ENCODE peak calls at places on chromosomes 6 and 20, in six cellular contexts. U, D, V, W, C and Z are unnamed samples.

GRCh38 chr20:63161176-63161651 is 54.7 kb downstream of the YTHDF1 start:
- DNase-seq in U (no peak), D (no peak), V (no peak), W (no peak), C (no peak), Z (no peak)

GRCh38 chr6:159461266-159461665 is 231.8 kb downstream of the SOD2 start:
- DNase-seq in U (no peak), D (no peak), V (no peak), W (no peak), C (peak; percentile 3), Z (no peak)

GRCh38 chr20:16801919-16802651 is 53.9 kb downstream of the OTOR start:
- DNase-seq in U (no peak), D (no peak), V (peak; percentile 49), W (peak; percentile 58), C (peak; percentile 53), Z (peak; percentile 16)

GRCh38 chr20:23092409-23092756 is 6.3 kb upstream of the CD93 start:
- DNase-seq in U (no peak), D (no peak), V (no peak), W (no peak), C (no peak), Z (no peak)

GRCh38 chr6:55918639-55919038 is 43.2 kb upstream of the BMP5 start:
- DNase-seq in U (peak; percentile 55), D (no peak), V (peak; percentile 52), W (no peak), C (peak; percentile 48), Z (no peak)

GRCh38 chr6:36127462-36128016 is 2.8 kb upstream of the MAPK13 start:
- DNase-seq in U (peak; percentile 75), D (no peak), V (peak; percentile 73), W (peak; percentile 75), C (peak; percentile 79), Z (peak; percentile 44)

GRCh38 chr20:7090753-7091310 is 323.3 kb downstream of the BMP2 start:
- DNase-seq in U (no peak), D (no peak), V (no peak), W (no peak), C (no peak), Z (no peak)

GRCh38 chr6:135586388-135586787 is 88.8 kb upstream of the AHI1 start:
- DNase-seq in U (no peak), D (no peak), V (no peak), W (no peak), C (no peak), Z (no peak)

GRCh38 chr6:16739329-16739801 is 21.9 kb downstream of the ATXN1 start:
- DNase-seq in U (no peak), D (no peak), V (peak; percentile 80), W (no peak), C (peak; percentile 90), Z (no peak)

GRCh38 chr6:1796706-1797529 is 187.2 kb downstream of the FOXC1 start:
- DNase-seq in U (no peak), D (no peak), V (no peak), W (no peak), C (peak; percentile 7), Z (no peak)

GRCh38 chr6:109239192-109239917 is 142.9 kb downstream of the CD164 start:
- DNase-seq in U (no peak), D (no peak), V (no peak), W (no peak), C (no peak), Z (no peak)

GRCh38 chr6:11811644-11812264 is 33.2 kb upstream of the ADTRP start:
- DNase-seq in U (no peak), D (no peak), V (no peak), W (no peak), C (no peak), Z (no peak)

GRCh38 chr6:87572031-87572430 is 17.8 kb downstream of the RARS2 start:
- DNase-seq in U (no peak), D (no peak), V (no peak), W (no peak), C (no peak), Z (no peak)

GRCh38 chr6:131918650-131919355 is 32.4 kb downstream of the CCN2 start:
- DNase-seq in U (no peak), D (no peak), V (no peak), W (no peak), C (no peak), Z (no peak)

GRCh38 chr6:139060332-139060731 is 31.8 kb downstream of the ABRACL start:
- DNase-seq in U (peak; percentile 29), D (no peak), V (peak; percentile 12), W (no peak), C (peak; percentile 93), Z (peak; percentile 36)

GRCh38 chr6:112054001-112054400 is at the start of gene CCN6:
- DNase-seq in U (no peak), D (no peak), V (no peak), W (no peak), C (no peak), Z (no peak)

GRCh38 chr6:82195619-82196018 is 51.9 kb downstream of the IBTK start:
- DNase-seq in U (no peak), D (no peak), V (no peak), W (no peak), C (no peak), Z (no peak)

GRCh38 chr6:169858935-169859351 is 107.5 kb downstream of the ERMARD start:
- DNase-seq in U (no peak), D (peak; percentile 80), V (no peak), W (no peak), C (no peak), Z (no peak)

GRCh38 chr6:166765234-166765541 is 138.1 kb upstream of the RPS6KA2 start:
- DNase-seq in U (no peak), D (no peak), V (no peak), W (no peak), C (no peak), Z (no peak)

GRCh38 chr6:142030115-142030619 is 102.6 kb upstream of the GJE1 start:
- DNase-seq in U (no peak), D (no peak), V (no peak), W (no peak), C (peak; percentile 19), Z (no peak)

GRCh38 chr6:106163446-106163965 is 77.4 kb downstream of the PRDM1 start:
- DNase-seq in U (peak; percentile 50), D (no peak), V (no peak), W (peak; percentile 28), C (peak; percentile 76), Z (peak; percentile 58)

GRCh38 chr6:155853011-155853410 is 397.4 kb upstream of the NOX3 start:
- DNase-seq in U (no peak), D (no peak), V (no peak), W (no peak), C (no peak), Z (no peak)

GRCh38 chr6:159038914-159039884 is 5.6 kb downstream of the TAGAP start:
- DNase-seq in U (peak; percentile 50), D (no peak), V (peak; percentile 70), W (no peak), C (peak; percentile 55), Z (no peak)

GRCh38 chr20:4729265-4729664 is 7.6 kb downstream of the PRND start:
- DNase-seq in U (no peak), D (no peak), V (no peak), W (no peak), C (no peak), Z (no peak)

GRCh38 chr6:44631968-44632367 is 244.5 kb downstream of the CDC5L start:
- DNase-seq in U (no peak), D (no peak), V (no peak), W (no peak), C (peak; percentile 58), Z (no peak)